ENCODE peak calls at places on chromosomes 1 and 21, in seven cellular contexts. D is A549, I is pancreas, O is HepG2, E is K562, A is psoas muscle, V is heart right ventricle. L is an unnamed sample.

GRCh38 chr1:167482184-167482583 is 36.1 kb downstream of the CD247 start:
- ATAC-seq in D (no peak), I (no peak), O (no peak), E (peak), A (no peak), V (no peak), L (no peak)

GRCh38 chr1:238113222-238113621 is 222.5 kb upstream of the ZP4 start:
- ATAC-seq in D (no peak), I (no peak), O (no peak), E (no peak), A (no peak), V (no peak), L (no peak)

GRCh38 chr1:94892604-94893280 is 34.2 kb downstream of the CNN3 start:
- ATAC-seq in D (no peak), I (no peak), O (peak), E (peak), A (no peak), V (no peak), L (no peak)

GRCh38 chr1:95286479-95286878 is 52.5 kb downstream of the RWDD3 start:
- ATAC-seq in D (peak), I (no peak), O (peak), E (peak), A (no peak), V (no peak), L (no peak)

GRCh38 chr21:14989359-14989758 is 75.4 kb downstream of the NRIP1 start:
- ATAC-seq in D (no peak), I (no peak), O (no peak), E (no peak), A (no peak), V (peak), L (no peak)

GRCh38 chr1:59971464-59971911 is 44.9 kb upstream of the CYP2J2 start:
- ATAC-seq in D (peak), I (peak), O (peak), E (peak), A (peak), V (peak), L (peak)

GRCh38 chr1:117284408-117285215 is 73.9 kb upstream of the VTCN1 start:
- ATAC-seq in D (peak), I (peak), O (peak), E (peak), A (peak), V (peak), L (no peak)

GRCh38 chr21:35922618-35923017 is 137.7 kb downstream of the SETD4 start:
- ATAC-seq in D (no peak), I (no peak), O (no peak), E (no peak), A (no peak), V (no peak), L (no peak)

GRCh38 chr1:43957407-43958040 is 10.8 kb downstream of the IPO13 start:
- ATAC-seq in D (no peak), I (no peak), O (no peak), E (no peak), A (peak), V (no peak), L (no peak)

GRCh38 chr1:245987222-245987545 is 519.9 kb downstream of the SMYD3 start:
- ATAC-seq in D (no peak), I (no peak), O (no peak), E (peak), A (no peak), V (no peak), L (no peak)

GRCh38 chr21:41582298-41582840 is 74.4 kb upstream of the TMPRSS2 start:
- ATAC-seq in D (no peak), I (no peak), O (no peak), E (no peak), A (no peak), V (no peak), L (no peak)

GRCh38 chr1:227351443-227351842 is 33.2 kb upstream of the CDC42BPA start:
- ATAC-seq in D (peak), I (no peak), O (no peak), E (no peak), A (no peak), V (peak), L (no peak)

GRCh38 chr1:9443913-9444445 is 95.3 kb upstream of the SLC25A33 start:
- ATAC-seq in D (peak), I (no peak), O (peak), E (peak), A (peak), V (no peak), L (peak)

GRCh38 chr1:48870596-48870995 is 93.9 kb upstream of the BEND5 start:
- ATAC-seq in D (peak), I (no peak), O (peak), E (no peak), A (no peak), V (no peak), L (no peak)

GRCh38 chr1:47809301-47810084 is 187.7 kb downstream of the TRABD2B start:
- ATAC-seq in D (peak), I (no peak), O (peak), E (no peak), A (no peak), V (no peak), L (peak)

GRCh38 chr1:190747643-190748186 is 270.1 kb upstream of the BRINP3 start:
- ATAC-seq in D (no peak), I (no peak), O (no peak), E (no peak), A (no peak), V (no peak), L (no peak)

GRCh38 chr1:9320520-9321479 is 28.1 kb downstream of the SPSB1 start:
- ATAC-seq in D (no peak), I (no peak), O (no peak), E (no peak), A (no peak), V (no peak), L (peak)

GRCh38 chr21:43664358-43664757 is 5.0 kb downstream of the RRP1B start:
- ATAC-seq in D (no peak), I (no peak), O (no peak), E (no peak), A (no peak), V (no peak), L (no peak)

GRCh38 chr1:201476670-201477344 is 7.8 kb upstream of the PHLDA3 start:
- ATAC-seq in D (no peak), I (no peak), O (no peak), E (no peak), A (no peak), V (no peak), L (no peak)

GRCh38 chr1:217585577-217585976 is 45.3 kb downstream of the GPATCH2 start:
- ATAC-seq in D (no peak), I (no peak), O (no peak), E (no peak), A (no peak), V (no peak), L (no peak)

GRCh38 chr1:201436461-201436860 is 14.9 kb upstream of the TNNI1 start:
- ATAC-seq in D (peak), I (peak), O (peak), E (peak), A (peak), V (peak), L (no peak)

GRCh38 chr1:108691886-108692723 is at the start of gene PRPF38B:
- ATAC-seq in D (peak), I (peak), O (peak), E (peak), A (peak), V (peak), L (peak)

GRCh38 chr21:46551636-46552241 is 53.1 kb downstream of the S100B start:
- ATAC-seq in D (no peak), I (no peak), O (no peak), E (no peak), A (no peak), V (no peak), L (no peak)

GRCh38 chr1:173332026-173332425 is 124.9 kb upstream of the TNFSF4 start:
- ATAC-seq in D (no peak), I (no peak), O (no peak), E (peak), A (no peak), V (peak), L (peak)

GRCh38 chr1:201143726-201144635 is 10.3 kb downstream of the TMEM9 start:
- ATAC-seq in D (no peak), I (no peak), O (no peak), E (no peak), A (no peak), V (no peak), L (no peak)

GRCh38 chr1:97254731-97255463 is 533.3 kb downstream of the PTBP2 start:
- ATAC-seq in D (no peak), I (no peak), O (no peak), E (no peak), A (no peak), V (no peak), L (peak)

GRCh38 chr1:218945050-218945449 is 228.6 kb upstream of the LYPLAL1 start:
- ATAC-seq in D (no peak), I (no peak), O (no peak), E (no peak), A (no peak), V (no peak), L (no peak)

GRCh38 chr1:211099393-211099792 is 34.6 kb downstream of the KCNH1 start:
- ATAC-seq in D (peak), I (no peak), O (no peak), E (no peak), A (no peak), V (no peak), L (no peak)

GRCh38 chr1:211829343-211830054 is 1.1 kb downstream of the LPGAT1 start:
- ATAC-seq in D (peak), I (no peak), O (peak), E (peak), A (peak), V (peak), L (no peak)

GRCh38 chr1:197440730-197441129 is 172.7 kb downstream of the CRB1 start:
- ATAC-seq in D (no peak), I (no peak), O (no peak), E (no peak), A (no peak), V (no peak), L (no peak)

GRCh38 chr1:24751833-24752232 is 6.6 kb downstream of the CLIC4 start:
- ATAC-seq in D (no peak), I (no peak), O (no peak), E (no peak), A (no peak), V (no peak), L (peak)

GRCh38 chr1:231395051-231395995 is 26.8 kb downstream of the EGLN1 start:
- ATAC-seq in D (peak), I (peak), O (peak), E (no peak), A (peak), V (peak), L (peak)

GRCh38 chr1:199112365-199112764 is 473.5 kb downstream of the PTPRC start:
- ATAC-seq in D (no peak), I (no peak), O (no peak), E (no peak), A (no peak), V (no peak), L (no peak)

GRCh38 chr1:199116488-199116887 is 477.6 kb downstream of the PTPRC start:
- ATAC-seq in D (no peak), I (no peak), O (no peak), E (no peak), A (no peak), V (no peak), L (no peak)

DNA sequence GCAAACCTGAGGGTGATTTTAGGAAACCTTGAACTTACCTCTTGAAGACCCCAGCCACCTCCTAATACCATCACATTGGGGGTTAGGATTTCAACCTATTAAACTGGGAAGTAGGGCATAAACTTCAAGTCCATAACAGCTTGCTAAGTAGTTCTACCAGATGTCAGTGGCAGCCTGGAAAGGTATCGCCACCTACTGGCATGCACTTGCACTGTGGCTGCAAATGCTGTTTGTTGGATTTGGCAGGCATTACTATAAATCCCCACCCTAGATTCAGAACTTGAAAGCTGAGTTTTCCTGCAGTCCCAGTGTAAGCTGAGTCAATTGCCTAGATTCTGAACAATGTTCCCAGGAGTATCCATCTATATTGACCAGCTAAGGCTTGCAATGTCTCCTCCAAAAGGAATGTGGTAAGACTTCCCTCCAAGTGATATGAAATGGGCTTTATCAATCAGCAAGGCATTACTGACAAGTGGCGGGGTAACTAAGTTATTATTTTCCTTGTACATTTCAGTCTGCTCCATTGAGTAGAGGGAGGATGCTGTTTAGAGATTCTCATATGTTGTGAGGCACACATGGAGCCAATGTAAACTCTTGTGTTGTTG is 474.5 kb downstream of the PTPRC start:
- ATAC-seq in D (peak), I (no peak), O (peak), E (no peak), A (no peak), V (no peak), L (no peak)
- TF ChIP-seq CTCF in D (peak), I (peak), O (peak), E (peak), A (peak), V (peak), L (no peak)

GRCh38 chr1:32208463-32208862 is 426 bp upstream of the DCDC2B start:
- ATAC-seq in D (no peak), I (no peak), O (no peak), E (no peak), A (no peak), V (no peak), L (no peak)

GRCh38 chr1:32208891-32209309 is at the start of gene DCDC2B:
- ATAC-seq in D (peak), I (peak), O (no peak), E (no peak), A (peak), V (no peak), L (no peak)

GRCh38 chr1:32201011-32201855 is 838 bp downstream of the CCDC28B start:
- ATAC-seq in D (peak), I (peak), O (peak), E (peak), A (peak), V (peak), L (peak)

GRCh38 chr1:32204943-32205361 is 519 bp upstream of the IQCC start:
- ATAC-seq in D (peak), I (peak), O (no peak), E (no peak), A (no peak), V (no peak), L (no peak)

GRCh38 chr1:32205401-32206370 is at the start of gene IQCC:
- ATAC-seq in D (peak), I (peak), O (peak), E (peak), A (peak), V (peak), L (peak)
- TF ChIP-seq CTCF in D (no peak), I (no peak), O (peak), E (no peak), A (no peak), V (no peak), L (no peak)

GRCh38 chr21:39911286-39911685 is 44.0 kb downstream of the PCP4 start:
- ATAC-seq in D (no peak), I (no peak), O (no peak), E (peak), A (no peak), V (no peak), L (no peak)
- TF ChIP-seq CTCF in D (no peak), I (no peak), O (no peak), E (peak), A (no peak), V (no peak), L (peak)

DNA sequence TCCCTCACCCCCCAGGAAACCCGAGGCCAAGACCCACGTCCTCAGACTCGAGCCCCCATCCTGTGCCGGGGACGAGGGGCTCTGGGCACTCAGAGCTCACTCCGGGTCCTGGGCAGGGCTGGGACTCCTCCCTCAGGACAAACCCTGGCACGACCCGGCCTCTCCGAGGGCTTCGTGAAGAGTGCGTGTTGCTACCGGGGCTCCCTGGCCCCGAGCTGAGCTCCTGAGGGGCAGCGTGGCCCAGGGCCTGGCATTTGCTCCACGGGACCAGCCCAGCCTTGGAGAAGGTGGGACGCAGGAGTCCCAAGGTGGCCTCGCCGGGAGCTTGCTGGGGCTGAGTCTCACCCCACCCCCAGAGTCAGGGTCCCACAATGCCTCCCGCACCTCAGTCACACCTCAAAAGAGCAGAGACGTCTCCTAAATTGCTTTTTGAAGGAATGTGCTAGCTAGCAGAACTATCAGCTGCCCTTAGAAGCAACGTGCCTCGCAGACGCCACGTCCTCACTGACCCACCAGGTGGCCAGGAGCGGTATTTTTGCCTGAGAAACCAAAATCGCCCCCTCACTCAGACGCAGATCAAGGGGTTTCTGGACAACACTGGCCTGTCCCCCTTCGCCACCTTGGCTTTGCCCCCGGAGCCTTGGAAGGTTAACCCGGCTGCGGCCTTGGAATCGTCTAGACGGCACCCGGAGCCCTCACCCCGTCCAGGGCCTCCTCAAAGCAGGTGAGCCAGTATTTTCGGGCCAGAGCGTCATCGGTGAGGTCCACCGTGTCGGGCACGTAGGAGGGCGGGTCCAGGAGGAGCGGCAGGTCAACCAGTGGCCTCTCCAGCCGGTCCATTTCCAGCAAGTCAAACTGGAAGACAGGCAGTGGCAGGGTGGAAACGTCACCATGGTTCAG is 11.3 kb downstream of the PANK4 start:
- ATAC-seq in D (peak), I (no peak), O (no peak), E (peak), A (no peak), V (no peak), L (no peak)
- TF ChIP-seq CTCF in D (no peak), I (no peak), O (no peak), E (peak), A (no peak), V (no peak), L (no peak)

GRCh38 chr1:156490401-156491032 is 10.1 kb downstream of the MEF2D start:
- ATAC-seq in D (peak), I (no peak), O (no peak), E (peak), A (peak), V (peak), L (peak)

GRCh38 chr1:156488566-156489165 is 11.9 kb downstream of the MEF2D start:
- ATAC-seq in D (no peak), I (no peak), O (no peak), E (no peak), A (no peak), V (no peak), L (no peak)

GRCh38 chr1:156487862-156488261 is 12.7 kb downstream of the MEF2D start:
- ATAC-seq in D (no peak), I (no peak), O (no peak), E (no peak), A (peak), V (no peak), L (no peak)

GRCh38 chr1:156489935-156490293 is 10.7 kb downstream of the MEF2D start:
- ATAC-seq in D (peak), I (no peak), O (no peak), E (no peak), A (no peak), V (no peak), L (peak)

GRCh38 chr1:156489166-156489934 is 11.2 kb downstream of the MEF2D start:
- ATAC-seq in D (peak), I (no peak), O (no peak), E (peak), A (peak), V (peak), L (peak)
- TF ChIP-seq CTCF in D (no peak), I (no peak), O (no peak), E (peak), A (peak), V (peak), L (peak)

L was measured in gastroesophageal sphincter.